ENCODE peak calls at places on chromosomes 11 and 22, in ten cellular contexts. N is Jurkat, Clone E6-1; B is T-helper 9 cell; M is HS-5; C is ELR; E is transverse colon; K is heart right ventricle; Z is NCI-H1092; W is left ventricle myocardium superior; H is D341Med. J is an unnamed sample.

GRCh38 chr11:128890543-128891409 is at the start of gene KCNJ5:
- DNase-seq in N (no peak), B (no peak), M (no peak), C (peak; percentile 42), E (no peak), K (peak; percentile 38), Z (peak; percentile 57), W (peak; percentile 73), H (peak; percentile 85), J (no peak)

GRCh38 chr11:15342163-15342562 is 227.4 kb downstream of the INSC start:
- DNase-seq in N (no peak), B (no peak), M (no peak), C (no peak), E (no peak), K (no peak), Z (no peak), W (no peak), H (no peak), J (no peak)

GRCh38 chr11:72707032-72707431 is 32.8 kb upstream of the PDE2A start:
- DNase-seq in N (no peak), B (no peak), M (no peak), C (no peak), E (no peak), K (no peak), Z (no peak), W (no peak), H (no peak), J (no peak)

GRCh38 chr11:18775492-18776292 is 15.9 kb downstream of the PTPN5 start:
- DNase-seq in N (peak; percentile 24), B (peak; percentile 40), M (no peak), C (peak; percentile 70), E (peak; percentile 76), K (peak; percentile 58), Z (peak; percentile 8), W (peak; percentile 49), H (peak; percentile 75), J (peak; percentile 89)

GRCh38 chr22:23504522-23504921 is 75.6 kb downstream of the IGLL1 start:
- DNase-seq in N (no peak), B (no peak), M (no peak), C (no peak), E (no peak), K (no peak), Z (no peak), W (no peak), H (no peak), J (no peak)

GRCh38 chr11:132064987-132065620 is 694.7 kb downstream of the NTM start:
- DNase-seq in N (no peak), B (no peak), M (peak; percentile 96), C (peak; percentile 98), E (no peak), K (no peak), Z (no peak), W (no peak), H (no peak), J (no peak)

GRCh38 chr11:61874460-61874809 is 16.9 kb downstream of the FADS3 start:
- DNase-seq in N (no peak), B (no peak), M (no peak), C (no peak), E (no peak), K (peak; percentile 77), Z (no peak), W (peak; percentile 81), H (no peak), J (no peak)

GRCh38 chr11:11171854-11172253 is 181.2 kb downstream of the CSNK2A3 start:
- DNase-seq in N (peak; percentile 95), B (peak; percentile 21), M (no peak), C (no peak), E (no peak), K (no peak), Z (no peak), W (no peak), H (no peak), J (peak; percentile 62)

GRCh38 chr11:17546240-17546639 is 819 bp upstream of the OTOG start:
- DNase-seq in N (no peak), B (no peak), M (no peak), C (no peak), E (no peak), K (no peak), Z (no peak), W (no peak), H (no peak), J (no peak)

GRCh38 chr11:30244255-30244654 is 13.4 kb downstream of the FSHB start:
- DNase-seq in N (no peak), B (no peak), M (peak; percentile 72), C (peak; percentile 40), E (no peak), K (no peak), Z (no peak), W (no peak), H (no peak), J (no peak)

GRCh38 chr11:20790622-20791021 is 121.2 kb downstream of the NELL1 start:
- DNase-seq in N (no peak), B (no peak), M (no peak), C (no peak), E (no peak), K (no peak), Z (no peak), W (no peak), H (no peak), J (no peak)

GRCh38 chr11:70019576-70020011 is 58.5 kb upstream of the ANO1 start:
- DNase-seq in N (no peak), B (no peak), M (no peak), C (no peak), E (no peak), K (peak; percentile 62), Z (no peak), W (peak; percentile 40), H (no peak), J (no peak)

GRCh38 chr11:113664069-113664980 is 41.8 kb downstream of the TMPRSS5 start:
- DNase-seq in N (no peak), B (no peak), M (peak; percentile 46), C (peak; percentile 88), E (no peak), K (no peak), Z (no peak), W (no peak), H (no peak), J (no peak)

GRCh38 chr11:1206391-1207271 is 16.2 kb upstream of the MUC5B start:
- DNase-seq in N (no peak), B (no peak), M (no peak), C (no peak), E (no peak), K (no peak), Z (no peak), W (peak; percentile 25), H (no peak), J (no peak)

GRCh38 chr11:67664696-67665536 is 9.5 kb downstream of the ALDH3B2 start:
- DNase-seq in N (no peak), B (no peak), M (no peak), C (no peak), E (no peak), K (no peak), Z (no peak), W (no peak), H (no peak), J (no peak)

GRCh38 chr22:30362632-30363281 is 6.0 kb downstream of the CCDC157 start:
- DNase-seq in N (no peak), B (no peak), M (no peak), C (peak; percentile 10), E (no peak), K (no peak), Z (no peak), W (no peak), H (no peak), J (no peak)

GRCh38 chr11:72228229-72228843 is 3.8 kb downstream of the INPPL1 start:
- DNase-seq in N (no peak), B (no peak), M (no peak), C (no peak), E (no peak), K (peak; percentile 5), Z (no peak), W (no peak), H (peak; percentile 43), J (no peak)

GRCh38 chr11:86103808-86104207 is 34.9 kb upstream of the PICALM start:
- DNase-seq in N (no peak), B (no peak), M (no peak), C (peak; percentile 36), E (no peak), K (no peak), Z (no peak), W (no peak), H (no peak), J (no peak)